ENCODE peak calls at places on chromosomes 6 and 20, in ten cellular contexts. One of them, this sample, is unnamed.

GRCh38 chr6:90216081-90216977 is 80.3 kb downstream of the BACH2 start:
- DNase-seq in IMR-90: peak
- DNase-seq in A549: no peak
- DNase-seq in tibial nerve: peak
- DNase-seq in spleen: peak
- DNase-seq in ovary: no peak
- DNase-seq in sigmoid colon: no peak
- DNase-seq in upper lobe of left lung: peak
- DNase-seq in heart left ventricle: no peak
- DNase-seq in adrenal gland: no peak
- DNase-seq in this sample: no peak

GRCh38 chr6:42692151-42692911 is 30.1 kb downstream of the PRPH2 start:
- DNase-seq in IMR-90: peak
- DNase-seq in A549: no peak
- DNase-seq in tibial nerve: no peak
- DNase-seq in spleen: no peak
- DNase-seq in ovary: no peak
- DNase-seq in sigmoid colon: no peak
- DNase-seq in upper lobe of left lung: peak
- DNase-seq in heart left ventricle: no peak
- DNase-seq in adrenal gland: peak
- DNase-seq in this sample: no peak

GRCh38 chr6:11414564-11414963 is 123.0 kb upstream of the TMEM170B start:
- DNase-seq in IMR-90: no peak
- DNase-seq in A549: no peak
- DNase-seq in tibial nerve: no peak
- DNase-seq in spleen: no peak
- DNase-seq in ovary: no peak
- DNase-seq in sigmoid colon: no peak
- DNase-seq in upper lobe of left lung: peak
- DNase-seq in heart left ventricle: no peak
- DNase-seq in adrenal gland: no peak
- DNase-seq in this sample: no peak

GRCh38 chr20:62473717-62474584 is 1.8 kb downstream of the GATA5 start:
- DNase-seq in IMR-90: no peak
- DNase-seq in A549: no peak
- DNase-seq in tibial nerve: no peak
- DNase-seq in spleen: no peak
- DNase-seq in ovary: no peak
- DNase-seq in sigmoid colon: no peak
- DNase-seq in upper lobe of left lung: no peak
- DNase-seq in heart left ventricle: no peak
- DNase-seq in adrenal gland: no peak
- DNase-seq in this sample: no peak

GRCh38 chr6:14863896-14864850 is 381.7 kb upstream of the JARID2 start:
- DNase-seq in IMR-90: no peak
- DNase-seq in A549: no peak
- DNase-seq in tibial nerve: no peak
- DNase-seq in spleen: no peak
- DNase-seq in ovary: no peak
- DNase-seq in sigmoid colon: no peak
- DNase-seq in upper lobe of left lung: no peak
- DNase-seq in heart left ventricle: no peak
- DNase-seq in adrenal gland: no peak
- DNase-seq in this sample: no peak

GRCh38 chr20:43565758-43566104 is 6.9 kb downstream of the SGK2 start:
- DNase-seq in IMR-90: no peak
- DNase-seq in A549: no peak
- DNase-seq in tibial nerve: no peak
- DNase-seq in spleen: no peak
- DNase-seq in ovary: no peak
- DNase-seq in sigmoid colon: no peak
- DNase-seq in upper lobe of left lung: no peak
- DNase-seq in heart left ventricle: no peak
- DNase-seq in adrenal gland: no peak
- DNase-seq in this sample: no peak

GRCh38 chr6:7721654-7722053 is 4.2 kb upstream of the BMP6 start:
- DNase-seq in IMR-90: peak
- DNase-seq in A549: peak
- DNase-seq in tibial nerve: no peak
- DNase-seq in spleen: no peak
- DNase-seq in ovary: no peak
- DNase-seq in sigmoid colon: no peak
- DNase-seq in upper lobe of left lung: no peak
- DNase-seq in heart left ventricle: no peak
- DNase-seq in adrenal gland: no peak
- DNase-seq in this sample: no peak

GRCh38 chr6:16766043-16766521 is 4.8 kb upstream of the ATXN1 start:
- DNase-seq in IMR-90: peak
- DNase-seq in A549: no peak
- DNase-seq in tibial nerve: no peak
- DNase-seq in spleen: no peak
- DNase-seq in ovary: no peak
- DNase-seq in sigmoid colon: no peak
- DNase-seq in upper lobe of left lung: no peak
- DNase-seq in heart left ventricle: no peak
- DNase-seq in adrenal gland: no peak
- DNase-seq in this sample: no peak

GRCh38 chr6:32668226-32668747 is 1.8 kb upstream of the HLA-DQB1 start:
- DNase-seq in IMR-90: peak
- DNase-seq in A549: no peak
- DNase-seq in tibial nerve: peak
- DNase-seq in spleen: peak
- DNase-seq in ovary: no peak
- DNase-seq in sigmoid colon: no peak
- DNase-seq in upper lobe of left lung: peak
- DNase-seq in heart left ventricle: peak
- DNase-seq in adrenal gland: peak
- DNase-seq in this sample: no peak

DNA sequence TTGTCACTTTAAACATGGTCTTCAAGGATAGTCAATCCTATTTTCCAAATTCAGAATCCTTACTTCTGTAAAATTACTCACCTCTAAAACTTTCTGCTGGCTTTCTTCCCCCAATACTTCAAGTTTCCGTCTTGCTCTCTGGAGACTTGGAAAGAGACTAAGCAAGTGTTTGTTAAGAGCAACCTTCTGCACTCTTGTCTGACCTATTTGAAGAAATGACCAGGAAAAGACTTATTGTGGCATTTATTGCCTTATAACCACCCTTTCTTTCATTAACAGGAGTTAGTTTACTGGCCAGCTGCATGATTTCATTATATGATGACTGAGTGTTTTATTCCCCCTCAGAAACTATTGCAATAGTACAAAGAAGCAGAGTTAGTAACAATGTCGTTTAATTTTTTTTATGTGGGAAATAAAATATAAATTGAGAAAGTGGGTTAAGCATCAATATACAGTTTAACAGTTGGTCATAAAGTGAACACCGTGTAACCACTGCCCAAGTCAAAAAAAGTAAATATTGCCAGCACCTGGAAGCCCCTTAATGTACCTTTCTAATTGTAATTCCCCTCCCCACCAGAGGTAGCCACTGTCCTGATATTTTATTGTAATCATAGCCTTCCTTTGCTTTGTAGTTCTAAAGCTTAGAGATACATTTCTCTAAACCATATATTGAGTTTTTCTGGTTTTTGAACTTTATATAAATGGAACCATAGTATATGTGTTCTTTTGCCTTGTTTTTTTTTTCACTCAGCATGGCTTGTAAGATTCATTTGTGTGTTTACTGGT is 180.7 kb downstream of the TBC1D7 start:
- DNase-seq in IMR-90: no peak
- DNase-seq in A549: no peak
- DNase-seq in tibial nerve: no peak
- DNase-seq in spleen: no peak
- DNase-seq in ovary: no peak
- DNase-seq in sigmoid colon: no peak
- DNase-seq in upper lobe of left lung: no peak
- DNase-seq in heart left ventricle: no peak
- DNase-seq in adrenal gland: no peak
- DNase-seq in this sample: no peak
- H3K4me3 ChIP-seq in IMR-90: no peak
- H3K4me3 ChIP-seq in A549: no peak
- H3K4me3 ChIP-seq in tibial nerve: no peak
- H3K4me3 ChIP-seq in spleen: no peak
- H3K4me3 ChIP-seq in ovary: no peak
- H3K4me3 ChIP-seq in sigmoid colon: no peak
- H3K4me3 ChIP-seq in upper lobe of left lung: no peak
- H3K4me3 ChIP-seq in heart left ventricle: no peak
- H3K4me3 ChIP-seq in adrenal gland: no peak
- H3K4me3 ChIP-seq in this sample: no peak

DNA sequence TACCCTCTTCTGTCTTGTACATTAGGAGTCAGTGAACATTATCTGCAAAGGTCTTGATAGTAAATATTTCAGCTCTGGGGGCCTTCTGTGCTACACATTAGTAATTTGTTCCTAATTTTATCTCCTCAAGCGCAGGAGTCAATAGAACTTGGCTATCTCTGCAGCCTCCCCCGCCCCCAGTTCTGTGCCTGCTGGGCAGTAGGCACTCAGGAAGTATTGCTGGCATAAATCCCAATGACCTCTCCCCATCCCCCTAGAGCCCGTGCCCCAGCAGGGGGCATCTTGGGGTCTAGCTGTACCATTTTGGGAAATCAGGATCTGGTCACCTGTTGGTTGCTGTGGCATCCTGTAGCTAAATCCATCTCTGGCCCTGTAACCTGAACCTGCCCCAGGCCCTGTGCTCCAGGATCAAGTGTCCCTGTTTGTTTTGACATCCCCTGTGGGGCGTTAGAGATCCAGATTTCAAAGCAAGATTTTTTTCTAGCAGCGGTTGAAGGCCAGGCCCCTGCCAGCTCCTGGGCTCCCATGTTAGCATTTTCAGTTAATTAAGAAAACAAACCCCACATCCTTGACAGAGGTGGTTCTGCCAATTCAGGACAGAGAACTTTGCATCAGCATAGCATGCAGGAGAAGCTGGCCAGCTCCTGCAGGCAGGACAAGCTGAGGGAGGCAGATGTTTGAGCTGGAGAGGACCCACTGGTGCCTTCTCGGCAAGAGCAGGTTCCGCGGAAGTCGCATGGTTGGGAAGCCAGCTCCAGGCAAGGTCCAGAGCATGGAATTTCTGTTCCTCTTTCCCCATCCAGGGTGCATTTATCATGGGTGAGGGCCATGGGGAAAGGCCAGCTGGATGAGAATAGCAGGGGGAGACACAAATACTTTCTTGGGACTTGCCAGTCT is 32.1 kb downstream of the DAAM2 start:
- DNase-seq in IMR-90: no peak
- DNase-seq in A549: no peak
- DNase-seq in tibial nerve: no peak
- DNase-seq in spleen: no peak
- DNase-seq in ovary: no peak
- DNase-seq in sigmoid colon: no peak
- DNase-seq in upper lobe of left lung: no peak
- DNase-seq in heart left ventricle: no peak
- DNase-seq in adrenal gland: no peak
- DNase-seq in this sample: no peak
- H3K27ac ChIP-seq in IMR-90: no peak
- H3K27ac ChIP-seq in A549: no peak
- H3K27ac ChIP-seq in tibial nerve: peak
- H3K27ac ChIP-seq in spleen: peak
- H3K27ac ChIP-seq in ovary: no peak
- H3K27ac ChIP-seq in sigmoid colon: peak
- H3K27ac ChIP-seq in upper lobe of left lung: peak
- H3K27ac ChIP-seq in heart left ventricle: peak
- H3K27ac ChIP-seq in adrenal gland: peak
- H3K27ac ChIP-seq in this sample: no peak

DNA sequence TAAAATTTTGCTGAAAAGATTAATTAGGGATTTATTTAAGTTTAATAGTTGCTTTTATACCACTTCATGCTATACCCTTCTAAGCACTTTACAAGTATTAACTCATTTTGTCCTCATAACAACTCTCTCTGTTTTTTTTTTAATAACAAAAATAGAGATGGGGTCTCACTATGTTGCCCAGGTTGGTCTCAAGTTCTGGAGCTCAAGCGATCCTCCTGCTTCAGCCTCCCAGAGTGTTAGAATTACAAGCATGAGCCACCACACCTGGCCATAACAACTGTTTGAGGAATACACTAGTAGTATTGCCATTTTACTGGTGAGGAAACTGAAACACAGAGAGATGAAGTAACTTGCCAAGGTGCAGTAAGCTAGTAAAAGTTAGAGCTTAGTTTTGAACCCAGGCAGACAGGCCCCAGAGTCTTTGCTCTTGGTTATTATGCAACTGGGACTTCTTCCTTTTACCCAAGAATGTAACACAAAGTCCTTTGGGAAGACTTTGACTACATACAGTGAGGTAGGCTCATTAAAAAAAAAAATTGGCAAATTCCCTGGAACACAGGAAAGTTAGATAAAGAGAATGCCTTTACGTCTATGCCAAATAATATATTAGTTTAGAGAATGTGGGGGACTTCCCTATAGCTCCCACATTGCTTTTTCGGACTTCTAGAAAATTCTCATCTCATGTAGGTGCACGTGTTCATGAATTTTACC is 11.4 kb downstream of the ANKS1A start:
- DNase-seq in IMR-90: no peak
- DNase-seq in A549: no peak
- DNase-seq in tibial nerve: no peak
- DNase-seq in spleen: no peak
- DNase-seq in ovary: no peak
- DNase-seq in sigmoid colon: no peak
- DNase-seq in upper lobe of left lung: no peak
- DNase-seq in heart left ventricle: no peak
- DNase-seq in adrenal gland: no peak
- DNase-seq in this sample: no peak
- TF ChIP-seq POLR2A in IMR-90: no peak
- TF ChIP-seq POLR2A in A549: no peak
- TF ChIP-seq POLR2A in tibial nerve: no peak
- TF ChIP-seq POLR2A in spleen: no peak
- TF ChIP-seq POLR2A in ovary: no peak
- TF ChIP-seq POLR2A in sigmoid colon: no peak
- TF ChIP-seq POLR2A in upper lobe of left lung: no peak
- TF ChIP-seq POLR2A in heart left ventricle: no peak
- TF ChIP-seq POLR2A in adrenal gland: no peak
- TF ChIP-seq POLR2A in this sample: no peak

GRCh38 chr6:141123497-141123896 is 1009.2 kb upstream of the GJE1 start:
- DNase-seq in IMR-90: no peak
- DNase-seq in A549: no peak
- DNase-seq in tibial nerve: no peak
- DNase-seq in spleen: no peak
- DNase-seq in ovary: no peak
- DNase-seq in sigmoid colon: no peak
- DNase-seq in upper lobe of left lung: no peak
- DNase-seq in heart left ventricle: no peak
- DNase-seq in adrenal gland: no peak
- DNase-seq in this sample: no peak
- H3K4me3 ChIP-seq in IMR-90: no peak
- H3K4me3 ChIP-seq in A549: no peak
- H3K4me3 ChIP-seq in tibial nerve: no peak
- H3K4me3 ChIP-seq in spleen: no peak
- H3K4me3 ChIP-seq in ovary: no peak
- H3K4me3 ChIP-seq in sigmoid colon: no peak
- H3K4me3 ChIP-seq in upper lobe of left lung: no peak
- H3K4me3 ChIP-seq in heart left ventricle: no peak
- H3K4me3 ChIP-seq in adrenal gland: no peak
- H3K4me3 ChIP-seq in this sample: no peak